ENCODE peak calls at places on chromosomes 16 and 17, in five cellular contexts. One of them, this sample, is unnamed.

GRCh38 chr17:48457080-48457836 is 27.2 kb upstream of the SKAP1 start:
- DNase-seq in A549: peak
- DNase-seq in tibial nerve: no peak
- DNase-seq in endothelial cell: peak
- DNase-seq in NCI-H1105: peak
- DNase-seq in this sample: peak

GRCh38 chr16:80615751-80616150 is 75.0 kb downstream of the DYNLRB2 start:
- DNase-seq in A549: no peak
- DNase-seq in tibial nerve: no peak
- DNase-seq in endothelial cell: no peak
- DNase-seq in NCI-H1105: no peak
- DNase-seq in this sample: no peak

GRCh38 chr16:69917739-69918138 is 33.4 kb upstream of the CLEC18A start:
- DNase-seq in tibial nerve: peak
- DNase-seq in A549: peak
- DNase-seq in NCI-H1105: no peak
- DNase-seq in endothelial cell: no peak
- DNase-seq in this sample: no peak

GRCh38 chr17:59842901-59843652 is 49.7 kb downstream of the TUBD1 start:
- DNase-seq in NCI-H1105: no peak
- DNase-seq in A549: peak
- DNase-seq in endothelial cell: no peak
- DNase-seq in tibial nerve: no peak
- DNase-seq in this sample: peak

GRCh38 chr17:3475812-3476686 is at the start of gene ASPA:
- DNase-seq in A549: no peak
- DNase-seq in endothelial cell: no peak
- DNase-seq in tibial nerve: no peak
- DNase-seq in NCI-H1105: no peak
- DNase-seq in this sample: no peak

GRCh38 chr17:77323413-77324171 is 182.8 kb downstream of the SEC14L1 start:
- DNase-seq in NCI-H1105: no peak
- DNase-seq in tibial nerve: peak
- DNase-seq in A549: peak
- DNase-seq in endothelial cell: no peak
- DNase-seq in this sample: no peak

GRCh38 chr16:53779186-53779585 is 75.2 kb downstream of the FTO start:
- DNase-seq in tibial nerve: no peak
- DNase-seq in endothelial cell: no peak
- DNase-seq in NCI-H1105: no peak
- DNase-seq in A549: no peak
- DNase-seq in this sample: no peak

GRCh38 chr16:80273635-80274538 is 266.9 kb upstream of the DYNLRB2 start:
- DNase-seq in A549: no peak
- DNase-seq in tibial nerve: no peak
- DNase-seq in endothelial cell: no peak
- DNase-seq in NCI-H1105: no peak
- DNase-seq in this sample: no peak

GRCh38 chr17:2438823-2439222 is 38.0 kb upstream of the MNT start:
- DNase-seq in endothelial cell: no peak
- DNase-seq in NCI-H1105: no peak
- DNase-seq in A549: no peak
- DNase-seq in tibial nerve: no peak
- DNase-seq in this sample: no peak

GRCh38 chr16:85580684-85581083 is 32.4 kb upstream of the GSE1 start:
- DNase-seq in NCI-H1105: no peak
- DNase-seq in A549: no peak
- DNase-seq in endothelial cell: no peak
- DNase-seq in tibial nerve: no peak
- DNase-seq in this sample: no peak

This sample was measured in activated CD4-positive, alpha-beta T cell treated with anti-CD3 and anti-CD28 coated beads for 4 hours.